ENCODE peak calls at places on chromosomes 7 and 10, in four cellular contexts. E, A, H and V are unnamed samples.
A peak's percentile ranks its signal among the peaks of the same experiment; 100 is the strongest.

GRCh38 chr7:134943785-134944400 is 42.4 kb upstream of the AGBL3 start:
- DNase-seq in E (no peak), A (peak; percentile 44), H (peak; percentile 57), V (peak; percentile 43)

GRCh38 chr7:95871078-95871848 is 98.9 kb downstream of the DYNC1I1 start:
- DNase-seq in E (no peak), A (peak; percentile 51), H (peak; percentile 43), V (peak; percentile 61)

GRCh38 chr7:76318488-76319353 is 16.2 kb downstream of the HSPB1 start:
- DNase-seq in E (peak; percentile 64), A (peak; percentile 80), H (peak; percentile 84), V (peak; percentile 70)

GRCh38 chr7:85685901-85686300 is 499.0 kb upstream of the SEMA3D start:
- DNase-seq in E (no peak), A (no peak), H (no peak), V (no peak)

GRCh38 chr7:29563590-29564454 is at the start of gene PRR15:
- DNase-seq in E (no peak), A (no peak), H (peak; percentile 64), V (peak; percentile 66)

GRCh38 chr10:101285519-101286070 is 56.3 kb upstream of the LBX1 start:
- DNase-seq in E (no peak), A (no peak), H (no peak), V (peak; percentile 69)

GRCh38 chr10:69093933-69094332 is 6.0 kb downstream of the SRGN start:
- DNase-seq in E (no peak), A (no peak), H (peak; percentile 9), V (no peak)

GRCh38 chr7:18128846-18129245 is 101.2 kb upstream of the PRPS1L1 start:
- DNase-seq in E (no peak), A (no peak), H (no peak), V (no peak)

GRCh38 chr7:74094224-74095095 is 10.9 kb downstream of the LIMK1 start:
- DNase-seq in E (peak; percentile 49), A (peak; percentile 58), H (no peak), V (no peak)

GRCh38 chr7:7315851-7316250 is 133.5 kb downstream of the C1GALT1 start:
- DNase-seq in E (no peak), A (no peak), H (no peak), V (no peak)

GRCh38 chr10:89419548-89419947 is 5.2 kb downstream of the IFIT5 start:
- DNase-seq in E (no peak), A (no peak), H (no peak), V (peak; percentile 20)

GRCh38 chr7:114715907-114716306 is 206.0 kb upstream of the MDFIC start:
- DNase-seq in E (no peak), A (no peak), H (no peak), V (no peak)

GRCh38 chr7:55432937-55433784 is 68.0 kb downstream of the LANCL2 start:
- DNase-seq in E (no peak), A (peak; percentile 32), H (peak; percentile 50), V (peak; percentile 58)

GRCh38 chr7:137961200-137962177 is 40.4 kb downstream of the CREB3L2 start:
- DNase-seq in E (no peak), A (peak; percentile 65), H (no peak), V (no peak)

GRCh38 chr10:71694567-71694968 is 25.0 kb downstream of the C10orf105 start:
- DNase-seq in E (peak; percentile 78), A (no peak), H (no peak), V (no peak)

GRCh38 chr10:71695502-71696476 is 23.8 kb downstream of the C10orf105 start:
- DNase-seq in E (no peak), A (no peak), H (peak; percentile 18), V (no peak)

GRCh38 chr10:71697938-71698709 is 21.5 kb downstream of the C10orf105 start:
- DNase-seq in E (peak; percentile 38), A (peak; percentile 48), H (no peak), V (no peak)

GRCh38 chr10:71698737-71699136 is 20.8 kb downstream of the C10orf105 start:
- DNase-seq in E (no peak), A (no peak), H (no peak), V (no peak)

GRCh38 chr10:71696635-71697326 is 22.8 kb downstream of the C10orf105 start:
- DNase-seq in E (no peak), A (peak; percentile 90), H (peak; percentile 33), V (peak; percentile 83)
- TF ChIP-seq FOXK2 in E (no peak), A (no peak), H (no peak), V (no peak)

GRCh38 chr7:46454796-46455195 is 533.7 kb upstream of the IGFBP3 start:
- DNase-seq in E (no peak), A (no peak), H (no peak), V (no peak)
- TF ChIP-seq FOXK2 in E (no peak), A (no peak), H (no peak), V (no peak)

GRCh38 chr10:1157615-1157933 is 101.4 kb downstream of the WDR37 start:
- DNase-seq in E (no peak), A (no peak), H (no peak), V (no peak)

GRCh38 chr10:1156921-1157614 is 100.9 kb downstream of the WDR37 start:
- DNase-seq in E (no peak), A (no peak), H (no peak), V (no peak)

GRCh38 chr10:1156616-1156886 is 100.4 kb downstream of the WDR37 start:
- DNase-seq in E (no peak), A (no peak), H (no peak), V (no peak)

GRCh38 chr10:1154531-1154930 is 98.3 kb downstream of the WDR37 start:
- DNase-seq in E (no peak), A (no peak), H (no peak), V (no peak)

GRCh38 chr10:1155791-1156615 is 99.8 kb downstream of the WDR37 start:
- DNase-seq in E (no peak), A (no peak), H (no peak), V (no peak)
- TF ChIP-seq FOXK2 in E (no peak), A (no peak), H (no peak), V (no peak)

DNA sequence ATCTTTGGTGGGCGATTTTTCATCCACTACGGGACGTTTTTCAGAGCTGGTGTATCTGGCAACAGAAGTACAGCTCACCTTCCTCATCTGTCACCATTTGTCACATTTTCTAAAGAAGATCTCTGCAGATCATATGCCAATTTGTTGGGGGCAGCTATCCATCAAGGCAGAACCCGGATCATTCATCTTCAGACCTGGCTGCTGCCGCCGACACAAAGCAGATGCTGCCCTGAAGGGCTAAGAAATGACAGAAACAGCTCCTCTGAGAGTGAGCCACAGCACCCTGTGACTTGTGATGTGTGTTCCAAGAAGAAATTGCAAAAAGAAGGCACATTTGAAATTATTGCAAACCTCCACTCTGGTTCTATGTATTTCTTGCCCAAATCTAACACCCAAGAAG is 290.9 kb downstream of the GFRA1 start:
- DNase-seq in E (no peak), A (no peak), H (no peak), V (no peak)
- TF ChIP-seq FOXK2 in E (no peak), A (no peak), H (no peak), V (no peak)

DNA sequence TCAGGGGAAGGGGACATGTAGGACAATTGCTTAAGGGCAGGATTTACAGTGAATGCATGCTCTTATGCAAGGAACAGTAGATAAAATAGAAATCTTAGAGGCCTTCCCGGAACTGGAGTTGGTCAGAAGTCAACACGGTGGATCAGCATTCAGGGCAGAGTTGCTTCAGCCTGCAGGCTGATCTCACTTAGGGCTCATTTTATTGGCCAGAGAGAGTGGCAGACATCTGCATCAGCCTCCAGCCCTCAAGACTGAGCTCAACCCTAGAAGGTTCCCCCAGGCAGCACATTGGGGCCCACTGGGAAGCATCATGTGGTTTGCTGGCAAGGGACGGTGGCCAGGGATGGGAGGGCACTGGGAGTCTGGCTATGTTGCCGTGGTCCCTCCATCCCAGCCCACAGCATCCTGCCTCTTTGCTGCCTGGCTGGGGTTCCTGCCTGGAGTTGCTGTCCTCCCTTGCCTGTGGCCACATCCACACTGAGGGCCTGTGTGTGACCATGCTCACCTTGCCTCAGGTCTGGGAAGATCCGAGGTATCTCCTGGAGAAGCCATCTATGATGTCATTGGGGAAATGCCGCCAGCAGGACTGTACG is 13.0 kb downstream of the SCART1 start:
- DNase-seq in E (no peak), A (peak; percentile 3), H (no peak), V (peak; percentile 3)
- TF ChIP-seq FOXK2 in E (no peak), A (no peak), H (no peak), V (no peak)

GRCh38 chr7:91554893-91555292 is 290.7 kb downstream of the FZD1 start:
- DNase-seq in E (no peak), A (peak; percentile 45), H (no peak), V (no peak)
- TF ChIP-seq FOXK2 in E (no peak), A (no peak), H (no peak), V (no peak)

GRCh38 chr7:42237891-42238531 is 1.0 kb upstream of the GLI3 start:
- DNase-seq in E (no peak), A (peak; percentile 26), H (no peak), V (peak; percentile 38)
- TF ChIP-seq FOXK2 in E (no peak), A (no peak), H (no peak), V (no peak)

DNA sequence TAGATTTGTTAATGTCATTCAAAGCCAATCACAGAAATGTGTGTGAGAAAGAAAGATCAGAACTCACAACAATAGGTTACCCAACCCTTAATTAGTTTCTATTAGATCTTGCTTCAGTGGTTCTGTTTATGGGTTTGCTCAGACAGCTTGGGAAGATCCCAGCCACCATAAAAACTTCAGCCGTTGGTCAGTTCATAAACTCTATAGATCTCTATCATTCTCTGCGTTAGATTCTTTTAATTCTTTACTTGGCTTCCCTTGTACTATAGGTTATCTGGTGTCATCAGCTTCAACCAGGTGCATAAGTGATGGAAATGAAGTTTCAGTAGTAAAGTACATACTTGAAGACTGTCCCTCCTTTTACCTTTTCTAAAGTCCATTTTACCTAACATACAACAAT is 54.4 kb downstream of the ZNF277 start:
- DNase-seq in E (no peak), A (no peak), H (no peak), V (no peak)
- TF ChIP-seq FOXK2 in E (no peak), A (no peak), H (no peak), V (no peak)

GRCh38 chr7:368651-369475 is 78.9 kb downstream of the FOXL3 start:
- DNase-seq in E (no peak), A (no peak), H (no peak), V (no peak)
- TF ChIP-seq FOXK2 in E (no peak), A (no peak), H (no peak), V (no peak)